ENCODE peak calls at places on chromosomes 5 and 9, in four cellular contexts. P is CD8-positive, alpha-beta T cell; B is endothelial cell of umbilical vein; V is ovary. N is an unnamed sample.

GRCh38 chr5:95942414-95942813 is 19.2 kb downstream of the ELL2 start:
- DNase-seq in P (no peak), B (no peak), V (no peak), N (no peak)

GRCh38 chr5:111603446-111603827 is 91.1 kb upstream of the STARD4 start:
- DNase-seq in P (no peak), B (peak; percentile 56), V (no peak), N (no peak)

GRCh38 chr5:38796739-38797108 is 49.1 kb upstream of the OSMR start:
- DNase-seq in P (no peak), B (no peak), V (no peak), N (no peak)

GRCh38 chr5:66757219-66757833 is 161.1 kb downstream of the MAST4 start:
- DNase-seq in P (no peak), B (peak; percentile 69), V (peak; percentile 59), N (peak; percentile 63)

GRCh38 chr9:87193151-87193550 is 245.8 kb upstream of the GAS1 start:
- DNase-seq in P (no peak), B (no peak), V (no peak), N (no peak)

GRCh38 chr5:169762338-169763095 is 125.4 kb downstream of the DOCK2 start:
- DNase-seq in P (no peak), B (no peak), V (no peak), N (no peak)

GRCh38 chr9:78365979-78366697 is 69.2 kb downstream of the PSAT1 start:
- DNase-seq in P (no peak), B (peak; percentile 37), V (no peak), N (no peak)

GRCh38 chr5:132099073-132099748 is 25.6 kb downstream of the CSF2 start:
- DNase-seq in P (peak; percentile 69), B (no peak), V (no peak), N (no peak)

GRCh38 chr5:91386120-91386519 is 3.0 kb upstream of the ARRDC3 start:
- DNase-seq in P (no peak), B (no peak), V (no peak), N (no peak)

GRCh38 chr5:5572010-5572982 is 149.8 kb downstream of the ICE1 start:
- DNase-seq in P (no peak), B (no peak), V (no peak), N (no peak)

GRCh38 chr5:14208071-14209021 is 65.2 kb downstream of the TRIO start:
- DNase-seq in P (no peak), B (peak; percentile 59), V (no peak), N (no peak)

GRCh38 chr5:17190799-17191391 is 26.5 kb upstream of the BASP1 start:
- DNase-seq in P (no peak), B (peak; percentile 58), V (no peak), N (no peak)
- H3K27ac ChIP-seq in P (no peak overlapping the region), B (no peak overlapping the region), V (no peak overlapping the region), N (no peak overlapping the region)

GRCh38 chr9:130051855-130052254 is 1.9 kb upstream of the GPR107 start:
- DNase-seq in P (no peak), B (no peak), V (no peak), N (no peak)
- H3K4me3 ChIP-seq in P (no peak overlapping the region), B (no peak overlapping the region), V (no peak overlapping the region), N (no peak overlapping the region)

GRCh38 chr9:93204470-93205043 is 20.6 kb downstream of the WNK2 start:
- DNase-seq in P (no peak), B (no peak), V (no peak), N (no peak)
- H3K27ac ChIP-seq in P (no peak overlapping the region), B (no peak overlapping the region), V (no peak overlapping the region), N (peak overlapping the region; percentile 90)

DNA sequence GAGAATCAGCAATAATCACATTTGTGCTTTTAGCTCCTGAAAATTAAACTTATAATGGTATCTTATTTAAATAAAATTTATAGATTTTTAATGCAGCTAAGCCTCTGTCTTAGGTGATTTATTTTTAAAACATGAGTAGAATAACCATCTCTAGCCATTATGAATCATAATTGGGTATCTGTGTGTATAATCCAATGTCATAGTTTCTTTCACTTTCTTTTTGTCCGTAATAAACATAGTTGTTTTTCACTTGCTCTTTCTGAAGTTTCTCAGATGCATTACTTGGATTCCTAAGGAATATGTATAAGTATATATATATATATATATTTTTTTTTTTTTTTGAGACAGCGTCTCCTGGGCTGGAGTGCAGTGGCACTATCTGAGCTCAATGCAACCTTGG is 377.0 kb downstream of the PRDM9 start:
- DNase-seq in P (no peak), B (no peak), V (no peak), N (no peak)
- H3K4me3 ChIP-seq in P (no peak overlapping the region), B (no peak overlapping the region), V (no peak overlapping the region), N (no peak overlapping the region)

GRCh38 chr5:149418910-149419531 is 39.9 kb upstream of the IL17B start:
- DNase-seq in P (no peak), B (no peak), V (peak; percentile 9), N (no peak)

GRCh38 chr5:149414405-149415244 is 35.5 kb upstream of the IL17B start:
- DNase-seq in P (no peak), B (no peak), V (no peak), N (no peak)

GRCh38 chr5:149417714-149418368 is 38.7 kb upstream of the IL17B start:
- DNase-seq in P (no peak), B (no peak), V (no peak), N (no peak)

GRCh38 chr5:149415245-149415967 is 36.3 kb upstream of the IL17B start:
- DNase-seq in P (no peak), B (no peak), V (peak; percentile 17), N (no peak)

GRCh38 chr5:149416977-149417713 is 38.1 kb upstream of the IL17B start:
- DNase-seq in P (no peak), B (no peak), V (peak; percentile 65), N (no peak)
- H3K27ac ChIP-seq in P (no peak overlapping the region), B (no peak overlapping the region), V (peak overlapping the region; percentile 79), N (peak overlapping the region; percentile 74)

GRCh38 chr5:150804388-150804787 is 25.8 kb downstream of the SMIM3 start:
- DNase-seq in P (no peak), B (no peak), V (no peak), N (no peak)

GRCh38 chr5:150797384-150797783 is 18.8 kb downstream of the SMIM3 start:
- DNase-seq in P (no peak), B (no peak), V (no peak), N (no peak)

DNA sequence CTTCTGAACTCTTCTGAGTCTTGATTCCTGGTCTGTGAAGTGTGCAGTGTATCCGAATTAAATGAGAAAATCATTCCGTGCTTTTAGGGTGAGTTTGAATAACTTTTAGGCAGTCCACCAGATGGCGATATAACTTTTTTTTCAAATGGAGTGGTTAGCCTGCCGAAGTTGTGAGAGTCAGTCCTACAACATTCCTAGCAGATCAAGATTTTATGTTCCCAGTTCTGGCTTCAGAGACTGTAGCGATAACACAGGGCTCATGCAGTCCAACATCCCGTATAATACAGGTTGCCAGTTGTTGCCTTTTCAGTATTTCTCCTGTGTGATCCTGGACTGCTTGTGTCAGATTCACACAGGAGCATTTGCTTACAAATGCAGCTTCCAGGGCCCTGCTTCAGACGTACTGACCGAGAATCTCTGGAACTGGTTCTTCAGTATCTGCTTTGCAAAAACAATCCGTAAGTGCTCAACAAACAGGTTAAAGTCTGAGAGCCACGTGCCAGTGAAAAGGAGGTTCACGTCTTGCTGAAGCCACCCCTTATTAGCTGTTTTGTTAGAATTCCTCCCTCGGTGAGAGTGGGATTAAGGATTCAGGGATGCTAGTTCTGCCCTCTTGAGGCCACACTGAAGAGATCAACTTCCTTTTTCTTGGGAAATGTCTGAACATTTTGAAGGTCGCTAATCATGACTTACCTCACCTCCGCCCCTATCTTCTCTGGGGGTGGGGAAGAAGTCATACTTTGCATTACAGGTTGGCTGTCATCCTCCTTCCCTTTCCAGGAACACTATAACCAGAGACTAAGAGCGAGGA is 22.8 kb downstream of the SMIM3 start:
- DNase-seq in P (no peak), B (peak; percentile 80), V (peak; percentile 28), N (no peak)
- H3K4me3 ChIP-seq in P (no peak overlapping the region), B (peak overlapping the region; percentile 24), V (peak overlapping the region; percentile 34), N (peak overlapping the region; percentile 49)

GRCh38 chr9:93256878-93257807 is 73.2 kb downstream of the WNK2 start:
- DNase-seq in P (no peak), B (no peak), V (no peak), N (peak; percentile 1)
- H3K27ac ChIP-seq in P (no peak overlapping the region), B (no peak overlapping the region), V (no peak overlapping the region), N (no peak overlapping the region)